ENCODE peak calls at places on chromosome 6, in four cellular contexts. One of them, this sample, is unnamed.

GRCh38 chr6:151071295-151071694 is 168.5 kb upstream of the AKAP12 start:
- DNase-seq in fibroblast of the aortic adventitia: peak
- DNase-seq in mammary epithelial cell: no peak
- DNase-seq in esophagus squamous epithelium: no peak
- DNase-seq in this sample: no peak

GRCh38 chr6:136471372-136471771 is 78.8 kb downstream of the MAP7 start:
- DNase-seq in mammary epithelial cell: no peak
- DNase-seq in esophagus squamous epithelium: no peak
- DNase-seq in fibroblast of the aortic adventitia: peak
- DNase-seq in this sample: no peak

GRCh38 chr6:37339911-37340638 is 13.7 kb upstream of the RNF8 start:
- DNase-seq in fibroblast of the aortic adventitia: no peak
- DNase-seq in mammary epithelial cell: no peak
- DNase-seq in esophagus squamous epithelium: no peak
- DNase-seq in this sample: no peak

GRCh38 chr6:93784794-93785757 is 365.7 kb upstream of the EPHA7 start:
- DNase-seq in mammary epithelial cell: no peak
- DNase-seq in fibroblast of the aortic adventitia: peak
- DNase-seq in esophagus squamous epithelium: no peak
- DNase-seq in this sample: no peak

GRCh38 chr6:16438677-16439615 is 200.6 kb downstream of the GMPR start:
- DNase-seq in fibroblast of the aortic adventitia: peak
- DNase-seq in mammary epithelial cell: peak
- DNase-seq in esophagus squamous epithelium: no peak
- DNase-seq in this sample: no peak

GRCh38 chr6:147279423-147279822 is 75.2 kb downstream of the STXBP5 start:
- DNase-seq in fibroblast of the aortic adventitia: peak
- DNase-seq in mammary epithelial cell: no peak
- DNase-seq in esophagus squamous epithelium: no peak
- DNase-seq in this sample: no peak

GRCh38 chr6:137571854-137572253 is 77.7 kb upstream of the OLIG3 start:
- DNase-seq in mammary epithelial cell: peak
- DNase-seq in esophagus squamous epithelium: no peak
- DNase-seq in fibroblast of the aortic adventitia: peak
- DNase-seq in this sample: no peak

GRCh38 chr6:154907293-154907692 is 87.8 kb upstream of the TIAM2 start:
- DNase-seq in esophagus squamous epithelium: no peak
- DNase-seq in fibroblast of the aortic adventitia: peak
- DNase-seq in mammary epithelial cell: no peak
- DNase-seq in this sample: no peak

GRCh38 chr6:96716221-96716620 is 121.1 kb downstream of the GPR63 start:
- DNase-seq in fibroblast of the aortic adventitia: no peak
- DNase-seq in esophagus squamous epithelium: no peak
- DNase-seq in mammary epithelial cell: no peak
- DNase-seq in this sample: no peak

GRCh38 chr6:43982084-43982625 is 145.1 kb downstream of the MRPL14 start:
- DNase-seq in mammary epithelial cell: no peak
- DNase-seq in esophagus squamous epithelium: no peak
- DNase-seq in fibroblast of the aortic adventitia: no peak
- DNase-seq in this sample: no peak

GRCh38 chr6:150177260-150178246 is 34.7 kb downstream of the PPP1R14C start:
- DNase-seq in esophagus squamous epithelium: no peak
- DNase-seq in mammary epithelial cell: no peak
- DNase-seq in fibroblast of the aortic adventitia: no peak
- DNase-seq in this sample: no peak

GRCh38 chr6:53746442-53747103 is 48.2 kb upstream of the LRRC1 start:
- DNase-seq in esophagus squamous epithelium: no peak
- DNase-seq in mammary epithelial cell: peak
- DNase-seq in fibroblast of the aortic adventitia: no peak
- DNase-seq in this sample: no peak

GRCh38 chr6:30819287-30819917 is 64.9 kb upstream of the DDR1 start:
- DNase-seq in mammary epithelial cell: peak
- DNase-seq in fibroblast of the aortic adventitia: peak
- DNase-seq in esophagus squamous epithelium: no peak
- DNase-seq in this sample: no peak

GRCh38 chr6:15530411-15530810 is 132.4 kb downstream of the DTNBP1 start:
- DNase-seq in mammary epithelial cell: no peak
- DNase-seq in fibroblast of the aortic adventitia: no peak
- DNase-seq in esophagus squamous epithelium: no peak
- DNase-seq in this sample: peak

GRCh38 chr6:40353197-40353966 is 233.8 kb downstream of the LRFN2 start:
- DNase-seq in mammary epithelial cell: no peak
- DNase-seq in esophagus squamous epithelium: no peak
- DNase-seq in fibroblast of the aortic adventitia: no peak
- DNase-seq in this sample: peak

GRCh38 chr6:43747734-43748133 is 22.3 kb upstream of the VEGFA start:
- DNase-seq in esophagus squamous epithelium: no peak
- DNase-seq in fibroblast of the aortic adventitia: no peak
- DNase-seq in mammary epithelial cell: no peak
- DNase-seq in this sample: no peak

GRCh38 chr6:33905081-33905609 is 101.3 kb upstream of the MLN start:
- DNase-seq in mammary epithelial cell: peak
- DNase-seq in fibroblast of the aortic adventitia: no peak
- DNase-seq in esophagus squamous epithelium: no peak
- DNase-seq in this sample: no peak

GRCh38 chr6:17064975-17065374 is 36.9 kb upstream of the STMND1 start:
- DNase-seq in fibroblast of the aortic adventitia: no peak
- DNase-seq in esophagus squamous epithelium: no peak
- DNase-seq in mammary epithelial cell: no peak
- DNase-seq in this sample: no peak

GRCh38 chr6:134099770-134100169 is 47.3 kb upstream of the SLC2A12 start:
- DNase-seq in esophagus squamous epithelium: no peak
- DNase-seq in fibroblast of the aortic adventitia: no peak
- DNase-seq in mammary epithelial cell: peak
- DNase-seq in this sample: no peak

GRCh38 chr6:130366011-130366963 is at the start of gene TMEM200A:
- DNase-seq in mammary epithelial cell: peak
- DNase-seq in fibroblast of the aortic adventitia: peak
- DNase-seq in esophagus squamous epithelium: no peak
- DNase-seq in this sample: peak

GRCh38 chr6:157269261-157269794 is 54.0 kb downstream of the TMEM242 start:
- DNase-seq in mammary epithelial cell: peak
- DNase-seq in fibroblast of the aortic adventitia: peak
- DNase-seq in esophagus squamous epithelium: no peak
- DNase-seq in this sample: no peak

GRCh38 chr6:155377061-155377460 is 62.8 kb upstream of the TFB1M start:
- DNase-seq in mammary epithelial cell: peak
- DNase-seq in fibroblast of the aortic adventitia: peak
- DNase-seq in esophagus squamous epithelium: no peak
- DNase-seq in this sample: no peak

GRCh38 chr6:167668019-167668753 is 158.5 kb upstream of the AFDN start:
- DNase-seq in mammary epithelial cell: no peak
- DNase-seq in fibroblast of the aortic adventitia: no peak
- DNase-seq in esophagus squamous epithelium: no peak
- DNase-seq in this sample: no peak

GRCh38 chr6:29722773-29723665 is at the start of gene HLA-F:
- DNase-seq in mammary epithelial cell: peak
- DNase-seq in esophagus squamous epithelium: no peak
- DNase-seq in fibroblast of the aortic adventitia: peak
- DNase-seq in this sample: peak

GRCh38 chr6:167276772-167277533 is 14.2 kb upstream of the UNC93A start:
- DNase-seq in esophagus squamous epithelium: no peak
- DNase-seq in fibroblast of the aortic adventitia: no peak
- DNase-seq in mammary epithelial cell: no peak
- DNase-seq in this sample: peak

GRCh38 chr6:21019614-21020013 is 485.4 kb downstream of the CDKAL1 start:
- DNase-seq in fibroblast of the aortic adventitia: peak
- DNase-seq in esophagus squamous epithelium: no peak
- DNase-seq in mammary epithelial cell: no peak
- DNase-seq in this sample: no peak
- TF ChIP-seq CTCF in fibroblast of the aortic adventitia: peak
- TF ChIP-seq CTCF in esophagus squamous epithelium: peak
- TF ChIP-seq CTCF in mammary epithelial cell: no peak
- TF ChIP-seq CTCF in this sample: peak

DNA sequence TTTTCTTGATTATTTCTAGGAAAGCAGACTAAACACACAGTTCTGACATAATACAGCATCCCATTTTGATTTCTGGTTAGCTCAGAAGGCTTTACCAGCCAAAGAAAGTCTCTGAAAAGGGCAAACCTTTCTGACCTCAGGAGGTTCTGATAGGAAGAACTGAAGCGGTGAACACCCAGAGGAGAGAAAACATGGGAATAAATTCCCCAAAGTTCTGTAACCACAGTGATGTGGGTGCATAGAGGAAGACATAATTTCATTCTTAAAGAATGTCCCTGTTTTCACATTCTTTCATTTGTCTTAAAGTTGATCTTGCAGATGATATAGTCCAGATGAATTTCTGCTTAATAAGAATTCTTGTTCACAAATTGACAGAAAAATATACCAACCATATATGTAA is 60.3 kb downstream of the RSPO3 start:
- DNase-seq in fibroblast of the aortic adventitia: no peak
- DNase-seq in mammary epithelial cell: no peak
- DNase-seq in esophagus squamous epithelium: no peak
- DNase-seq in this sample: no peak
- TF ChIP-seq CTCF in fibroblast of the aortic adventitia: no peak
- TF ChIP-seq CTCF in mammary epithelial cell: no peak
- TF ChIP-seq CTCF in esophagus squamous epithelium: no peak
- TF ChIP-seq CTCF in this sample: no peak

DNA sequence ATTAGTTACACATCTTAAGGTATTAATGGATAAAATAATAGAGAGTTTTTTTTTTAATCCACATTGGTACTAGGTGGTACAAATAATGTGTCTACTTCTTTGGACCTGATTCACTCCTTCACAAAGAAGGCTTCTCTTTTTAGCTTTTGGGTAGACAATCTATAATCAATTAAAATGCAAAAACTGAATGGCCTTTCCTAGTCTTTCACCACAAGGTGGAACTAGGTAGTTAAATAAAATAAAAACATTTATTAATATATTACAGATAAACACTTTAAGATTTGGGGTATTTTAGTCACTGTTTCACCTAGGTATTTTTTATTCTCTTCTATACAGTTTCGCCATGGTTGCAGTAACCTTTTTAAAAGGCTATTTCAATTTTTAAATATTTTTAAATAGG is 68.3 kb upstream of the DST start:
- DNase-seq in mammary epithelial cell: no peak
- DNase-seq in fibroblast of the aortic adventitia: no peak
- DNase-seq in esophagus squamous epithelium: no peak
- DNase-seq in this sample: no peak
- TF ChIP-seq CTCF in mammary epithelial cell: no peak
- TF ChIP-seq CTCF in fibroblast of the aortic adventitia: no peak
- TF ChIP-seq CTCF in esophagus squamous epithelium: no peak
- TF ChIP-seq CTCF in this sample: peak

DNA sequence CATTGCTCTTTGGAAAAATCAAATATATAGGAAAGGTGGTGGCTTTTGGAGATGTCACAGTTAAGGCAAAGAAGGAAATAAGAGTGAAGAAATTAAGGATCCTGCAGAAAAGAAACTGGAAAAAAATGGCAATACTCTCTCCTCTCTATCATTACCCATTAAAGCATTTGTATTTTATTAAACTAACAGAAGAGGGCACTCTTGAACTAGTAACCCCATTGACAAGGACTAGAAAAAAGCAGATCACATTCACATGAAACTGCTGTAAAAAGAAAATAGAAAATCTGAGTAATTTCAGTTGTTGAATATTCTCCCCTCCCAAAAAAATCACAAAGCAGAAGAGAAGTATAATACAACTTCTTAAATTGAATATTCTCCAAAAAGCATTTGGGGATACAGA is 104.1 kb upstream of the SLC35B3 start:
- DNase-seq in mammary epithelial cell: peak
- DNase-seq in esophagus squamous epithelium: no peak
- DNase-seq in fibroblast of the aortic adventitia: peak
- DNase-seq in this sample: no peak
- TF ChIP-seq CTCF in mammary epithelial cell: peak
- TF ChIP-seq CTCF in esophagus squamous epithelium: peak
- TF ChIP-seq CTCF in fibroblast of the aortic adventitia: no peak
- TF ChIP-seq CTCF in this sample: peak

GRCh38 chr6:108113557-108114519 is 39.3 kb upstream of the OSTM1 start:
- DNase-seq in esophagus squamous epithelium: no peak
- DNase-seq in mammary epithelial cell: peak
- DNase-seq in fibroblast of the aortic adventitia: peak
- DNase-seq in this sample: no peak
- TF ChIP-seq CTCF in esophagus squamous epithelium: peak
- TF ChIP-seq CTCF in mammary epithelial cell: peak
- TF ChIP-seq CTCF in fibroblast of the aortic adventitia: peak
- TF ChIP-seq CTCF in this sample: peak

DNA sequence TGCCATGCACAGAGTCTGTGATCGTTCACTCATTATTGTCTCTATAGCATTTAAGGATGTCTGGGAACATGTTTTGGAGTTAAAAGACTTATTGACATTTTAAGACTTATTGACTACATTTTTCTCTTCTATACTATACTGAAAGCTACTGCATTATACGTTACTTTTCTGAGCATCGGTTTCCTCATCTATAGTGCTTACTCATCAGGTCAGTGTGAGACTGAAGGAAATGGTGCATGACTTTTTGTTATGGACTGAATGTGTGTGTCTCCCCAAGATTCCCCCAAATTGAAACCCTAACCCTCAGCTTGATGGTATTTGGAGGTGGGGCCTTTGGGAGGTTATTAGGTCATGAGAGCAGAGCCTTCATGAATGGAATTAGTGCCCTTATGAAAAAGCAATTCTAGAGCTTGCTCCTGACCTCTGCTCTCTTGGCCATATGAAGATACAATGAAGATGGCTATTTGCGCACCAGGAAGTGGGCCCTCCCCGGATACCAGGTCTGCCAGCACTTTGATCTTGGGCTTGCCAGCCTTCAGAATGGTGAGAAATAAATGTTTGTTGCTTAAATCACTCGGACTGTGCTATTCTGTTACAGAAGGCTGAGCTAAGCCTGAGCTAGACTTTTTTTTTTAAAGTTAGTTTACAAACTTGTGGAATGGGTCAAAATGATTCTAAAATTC is 243.7 kb upstream of the RREB1 start:
- DNase-seq in fibroblast of the aortic adventitia: no peak
- DNase-seq in esophagus squamous epithelium: no peak
- DNase-seq in mammary epithelial cell: no peak
- DNase-seq in this sample: no peak
- TF ChIP-seq CTCF in fibroblast of the aortic adventitia: no peak
- TF ChIP-seq CTCF in esophagus squamous epithelium: no peak
- TF ChIP-seq CTCF in mammary epithelial cell: no peak
- TF ChIP-seq CTCF in this sample: no peak

GRCh38 chr6:116842374-116842947 is 13.6 kb upstream of the GPRC6A start:
- DNase-seq in fibroblast of the aortic adventitia: no peak
- DNase-seq in esophagus squamous epithelium: no peak
- DNase-seq in mammary epithelial cell: no peak
- DNase-seq in this sample: no peak

GRCh38 chr6:116847234-116847633 is 18.4 kb upstream of the GPRC6A start:
- DNase-seq in fibroblast of the aortic adventitia: peak
- DNase-seq in esophagus squamous epithelium: no peak
- DNase-seq in mammary epithelial cell: peak
- DNase-seq in this sample: no peak
- TF ChIP-seq CTCF in fibroblast of the aortic adventitia: no peak
- TF ChIP-seq CTCF in esophagus squamous epithelium: peak
- TF ChIP-seq CTCF in mammary epithelial cell: peak
- TF ChIP-seq CTCF in this sample: peak

DNA sequence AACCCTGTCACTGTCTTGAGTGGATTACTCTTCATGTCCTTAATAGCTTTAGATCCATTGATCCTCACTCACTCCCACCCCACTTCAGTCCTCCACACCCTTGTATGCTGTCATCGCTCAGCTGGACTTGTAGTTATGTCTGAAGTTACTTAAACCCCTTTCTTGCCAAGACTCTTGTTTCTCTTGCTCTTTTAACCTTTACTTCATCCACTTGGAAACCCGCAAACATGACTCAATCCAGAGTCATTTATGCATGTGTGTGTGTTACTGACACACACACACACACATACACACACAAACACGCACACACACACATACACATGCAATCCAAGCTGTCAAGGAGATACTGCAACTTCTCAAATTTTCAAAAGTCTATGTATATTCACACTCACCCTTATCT is 341.8 kb downstream of the SYNE1 start:
- DNase-seq in fibroblast of the aortic adventitia: peak
- DNase-seq in mammary epithelial cell: peak
- DNase-seq in esophagus squamous epithelium: no peak
- DNase-seq in this sample: no peak
- TF ChIP-seq CTCF in fibroblast of the aortic adventitia: no peak
- TF ChIP-seq CTCF in mammary epithelial cell: no peak
- TF ChIP-seq CTCF in esophagus squamous epithelium: no peak
- TF ChIP-seq CTCF in this sample: no peak